ENCODE peak calls at places on chromosomes 7 and 10, in four cellular contexts. O, J, C and G are unnamed samples.

GRCh38 chr7:2990949-2991470 is 52.7 kb downstream of the CARD11 start:
- DNase-seq in O (no peak), J (no peak), C (no peak), G (no peak)

GRCh38 chr7:124671976-124672375 is 93.6 kb downstream of the GPR37 start:
- DNase-seq in O (no peak), J (no peak), C (no peak), G (no peak)

GRCh38 chr10:8060010-8060703 is 5.7 kb downstream of the GATA3 start:
- DNase-seq in O (peak), J (peak), C (no peak), G (no peak)

GRCh38 chr7:84506151-84506550 is 311.6 kb upstream of the SEMA3A start:
- DNase-seq in O (no peak), J (no peak), C (no peak), G (no peak)

GRCh38 chr7:66138994-66139752 is 24.5 kb downstream of the CRCP start:
- DNase-seq in O (no peak), J (no peak), C (no peak), G (no peak)

GRCh38 chr7:129438839-129439640 is 4.8 kb downstream of the STRIP2 start:
- DNase-seq in O (no peak), J (no peak), C (peak), G (no peak)

GRCh38 chr10:72667207-72667864 is 24.6 kb upstream of the MCU start:
- DNase-seq in O (no peak), J (no peak), C (no peak), G (no peak)

GRCh38 chr10:90373911-90374310 is 483.9 kb downstream of the HTR7 start:
- DNase-seq in O (no peak), J (no peak), C (no peak), G (no peak)

GRCh38 chr10:5511885-5512280 is 12.5 kb upstream of the CALML5 start:
- DNase-seq in O (no peak), J (no peak), C (no peak), G (no peak)

GRCh38 chr10:114288424-114289095 is 49.5 kb downstream of the VWA2 start:
- DNase-seq in O (no peak), J (no peak), C (no peak), G (no peak)

GRCh38 chr7:142557971-142558582 is 191.2 kb upstream of the PRSS1 start:
- DNase-seq in O (peak), J (no peak), C (peak), G (peak)

GRCh38 chr10:103636492-103636891 is 143.0 kb downstream of the NEURL1 start:
- DNase-seq in O (no peak), J (no peak), C (no peak), G (no peak)

GRCh38 chr10:97196213-97197029 is 10.7 kb upstream of the SLIT1 start:
- DNase-seq in O (peak), J (no peak), C (peak), G (peak)

GRCh38 chr10:34316154-34316553 is 498.9 kb downstream of the PARD3 start:
- DNase-seq in O (no peak), J (no peak), C (no peak), G (no peak)

GRCh38 chr10:118911361-118911760 is 118.2 kb upstream of the NANOS1 start:
- DNase-seq in O (no peak), J (no peak), C (no peak), G (no peak)

GRCh38 chr7:137879357-137880158 is 32.8 kb upstream of the DGKI start:
- DNase-seq in O (peak), J (no peak), C (no peak), G (no peak)

GRCh38 chr10:75611081-75611971 is 179.9 kb downstream of the LRMDA start:
- DNase-seq in O (peak), J (peak), C (no peak), G (no peak)

GRCh38 chr10:117534321-117535044 is 8.1 kb upstream of the EMX2 start:
- DNase-seq in O (no peak), J (no peak), C (no peak), G (no peak)

GRCh38 chr10:84798333-84798732 is 469.9 kb downstream of the CCSER2 start:
- DNase-seq in O (no peak), J (no peak), C (no peak), G (no peak)

GRCh38 chr10:19003341-19003740 is 45.3 kb upstream of the MALRD1 start:
- DNase-seq in O (no peak), J (no peak), C (no peak), G (no peak)
- TF ChIP-seq SPI1 in O (no peak), J (no peak), C (no peak), G (no peak)

DNA sequence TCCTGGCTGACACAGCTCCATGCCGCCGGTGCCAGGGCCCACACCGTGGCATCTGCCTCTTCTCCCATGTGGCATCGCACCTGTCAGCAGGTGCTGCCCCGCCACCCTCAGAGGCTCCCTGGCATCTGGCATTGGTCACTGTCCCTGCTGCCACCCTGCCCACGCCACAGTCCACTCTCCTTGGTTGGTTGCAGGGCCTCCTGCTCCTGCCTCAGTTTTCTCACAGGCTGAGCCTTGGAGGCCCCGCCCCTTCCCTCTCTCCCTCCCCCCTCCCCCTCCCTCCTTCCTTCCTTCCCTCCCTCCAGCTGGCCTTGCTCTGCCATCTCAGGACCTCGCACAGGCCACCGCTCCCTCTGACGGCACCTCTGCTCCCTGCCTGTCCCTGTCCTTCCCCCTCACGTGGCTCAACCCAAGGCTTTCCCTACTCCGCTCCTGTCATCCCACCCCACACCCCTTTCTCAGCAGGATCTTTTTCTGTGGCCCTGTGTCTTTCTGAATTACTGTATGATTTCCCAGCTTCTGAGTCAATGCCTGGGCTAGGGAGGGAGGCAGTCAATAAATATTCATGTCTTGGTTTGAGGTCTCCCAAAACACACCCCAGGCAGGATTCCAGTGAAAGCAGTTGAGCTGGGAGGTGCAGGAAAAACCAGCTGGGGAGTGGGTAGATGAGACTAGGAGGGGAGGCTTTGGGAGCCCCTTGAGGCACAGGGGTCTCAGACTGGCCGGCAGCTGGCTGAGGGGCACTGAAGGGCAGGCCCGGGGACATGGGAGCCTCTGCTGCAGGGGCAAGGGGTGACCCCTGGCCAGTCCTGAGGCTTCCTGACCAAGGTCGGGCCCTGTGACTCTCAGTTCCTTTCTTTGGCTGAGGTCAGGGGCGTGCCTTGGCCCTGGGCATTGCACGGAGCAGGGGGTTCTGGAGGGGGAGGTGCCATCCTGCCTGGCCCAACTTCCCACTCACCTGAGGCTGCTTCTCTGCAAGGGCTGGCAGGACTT is 87.6 kb downstream of the INPP5A start:
- DNase-seq in O (no peak), J (no peak), C (no peak), G (no peak)
- TF ChIP-seq POLR2AphosphoS5 in O (no peak), J (no peak), C (no peak), G (no peak)

DNA sequence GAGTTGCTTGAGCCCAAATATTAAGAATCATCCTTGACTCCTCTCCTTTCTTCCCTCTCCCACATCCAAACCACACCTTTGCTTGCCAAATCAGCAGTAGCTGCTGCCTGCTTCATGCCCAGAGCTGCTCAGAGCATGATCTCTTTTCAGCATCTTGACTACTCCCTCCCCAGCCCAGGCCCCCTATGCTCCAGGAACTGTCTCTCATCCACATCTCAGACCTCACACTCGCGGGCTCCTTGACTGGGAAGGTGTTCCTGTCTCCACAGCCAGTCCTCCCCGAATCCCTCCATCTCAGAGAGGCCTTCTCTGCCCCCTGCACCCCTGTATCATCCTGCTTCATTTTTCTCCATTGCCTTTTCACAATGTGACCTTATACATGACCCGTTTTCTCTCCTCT is 157.0 kb downstream of the DNAJB6 start:
- DNase-seq in O (no peak), J (no peak), C (no peak), G (no peak)
- TF ChIP-seq SPI1 in O (no peak), J (no peak), C (no peak), G (no peak)

DNA sequence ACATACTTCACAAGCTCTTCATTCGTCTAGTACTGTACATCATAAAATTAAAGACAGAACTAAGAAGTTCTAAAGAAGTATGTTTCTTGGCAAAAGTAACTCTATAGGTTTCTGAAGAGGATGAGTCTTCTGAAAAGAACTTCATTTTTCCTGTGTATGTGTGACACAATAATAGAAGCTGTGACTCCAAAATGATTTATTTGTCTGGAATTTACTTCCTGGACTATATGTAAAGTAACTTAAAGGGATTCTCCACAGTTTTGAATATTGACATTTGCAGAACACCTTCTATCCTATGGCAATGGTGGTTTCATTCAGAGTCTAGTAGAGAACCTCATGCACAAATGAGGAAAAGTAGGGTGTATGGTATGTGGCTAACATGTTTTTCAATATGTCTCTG is 19.8 kb upstream of the CLDN12 start:
- DNase-seq in O (no peak), J (no peak), C (no peak), G (no peak)
- TF ChIP-seq POLR2AphosphoS5 in O (no peak), J (no peak), C (no peak), G (no peak)

DNA sequence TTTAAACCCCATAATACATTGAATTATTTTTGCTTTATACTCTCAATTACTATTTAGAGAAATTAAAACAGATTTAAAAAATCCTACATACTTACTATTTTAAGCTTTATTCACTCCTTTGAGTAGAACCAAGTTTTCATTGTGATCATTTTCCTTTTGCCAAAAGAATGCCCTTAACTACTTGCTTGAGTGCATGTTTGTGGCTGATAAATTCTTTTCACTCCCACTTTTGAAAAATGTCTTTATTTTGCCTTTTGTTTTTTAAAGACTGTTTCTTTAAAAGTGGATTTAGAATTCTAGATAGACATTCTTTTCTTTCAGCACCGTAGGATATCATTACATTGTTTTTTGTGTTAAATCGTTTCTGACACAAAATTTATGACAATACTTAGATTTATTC is 22.3 kb upstream of the AGR3 start:
- DNase-seq in O (no peak), J (no peak), C (no peak), G (no peak)
- TF ChIP-seq SPI1 in O (no peak), J (no peak), C (no peak), G (no peak)